ENCODE peak calls at places on chromosome 20, in nine cellular contexts. M is WTC11, V is HT-29, S is astrocyte of the cerebellum, C is globus pallidus, R is hippocampal formation, T is iris pigment epithelial cell, G is retinal pigment epithelial cell, H is IMR-90. F is an unnamed sample.

GRCh38 chr20:23115823-23116222 is 29.7 kb upstream of the CD93 start:
- DNase-seq in M (no peak), V (no peak), S (no peak), C (no peak), R (no peak), T (peak; percentile 38), G (no peak), H (no peak), F (no peak)

GRCh38 chr20:47066484-47067270 is 172.0 kb downstream of the EYA2 start:
- DNase-seq in M (no peak), V (no peak), S (no peak), C (no peak), R (no peak), T (peak; percentile 89), G (no peak), H (peak; percentile 91), F (no peak)

GRCh38 chr20:1272368-1273155 is 6.5 kb downstream of the SNPH start:
- DNase-seq in M (no peak), V (no peak), S (no peak), C (peak; percentile 37), R (no peak), T (no peak), G (no peak), H (no peak), F (no peak)

GRCh38 chr20:45105317-45105716 is 4.4 kb upstream of the KCNS1 start:
- DNase-seq in M (no peak), V (no peak), S (no peak), C (no peak), R (no peak), T (no peak), G (no peak), H (no peak), F (no peak)

GRCh38 chr20:46357030-46357514 is 48.8 kb upstream of the CDH22 start:
- DNase-seq in M (no peak), V (no peak), S (no peak), C (no peak), R (no peak), T (no peak), G (no peak), H (no peak), F (no peak)

GRCh38 chr20:22248052-22248667 is 336.2 kb downstream of the FOXA2 start:
- DNase-seq in M (peak; percentile 49), V (peak; percentile 48), S (no peak), C (no peak), R (no peak), T (peak; percentile 1), G (no peak), H (no peak), F (no peak)

GRCh38 chr20:47799116-47799715 is 13.9 kb upstream of the SULF2 start:
- DNase-seq in M (no peak), V (peak; percentile 79), S (no peak), C (no peak), R (no peak), T (no peak), G (no peak), H (no peak), F (no peak)

GRCh38 chr20:33516882-33517281 is 27.0 kb downstream of the CBFA2T2 start:
- DNase-seq in M (no peak), V (no peak), S (no peak), C (no peak), R (no peak), T (peak; percentile 26), G (no peak), H (peak; percentile 11), F (no peak)

GRCh38 chr20:33411136-33411690 is 9.9 kb upstream of the CDK5RAP1 start:
- DNase-seq in M (no peak), V (no peak), S (no peak), C (no peak), R (peak; percentile 42), T (no peak), G (no peak), H (no peak), F (no peak)

GRCh38 chr20:38167851-38168760 is 3.0 kb upstream of the TGM2 start:
- DNase-seq in M (no peak), V (peak; percentile 74), S (peak; percentile 77), C (no peak), R (no peak), T (peak; percentile 81), G (peak; percentile 68), H (peak; percentile 96), F (no peak)

GRCh38 chr20:8527998-8528397 is 395.9 kb downstream of the PLCB1 start:
- DNase-seq in M (no peak), V (no peak), S (peak; percentile 57), C (no peak), R (no peak), T (peak; percentile 90), G (no peak), H (peak; percentile 95), F (no peak)

GRCh38 chr20:33132858-33133615 is 34.9 kb upstream of the BPIFA2 start:
- DNase-seq in M (peak; percentile 21), V (no peak), S (no peak), C (no peak), R (no peak), T (no peak), G (no peak), H (no peak), F (no peak)

GRCh38 chr20:23629017-23629541 is 8.7 kb downstream of the CST3 start:
- DNase-seq in M (no peak), V (peak; percentile 88), S (peak; percentile 62), C (no peak), R (no peak), T (peak; percentile 85), G (peak; percentile 77), H (peak; percentile 69), F (no peak)

GRCh38 chr20:57655812-57656161 is 35.6 kb upstream of the ZBP1 start:
- DNase-seq in M (peak; percentile 4), V (no peak), S (no peak), C (no peak), R (no peak), T (no peak), G (no peak), H (no peak), F (no peak)

GRCh38 chr20:22745194-22745500 is 160.8 kb upstream of the FOXA2 start:
- DNase-seq in M (no peak), V (no peak), S (no peak), C (no peak), R (no peak), T (no peak), G (no peak), H (no peak), F (no peak)

GRCh38 chr20:38635721-38636285 is 34.2 kb downstream of the ARHGAP40 start:
- DNase-seq in M (no peak), V (no peak), S (no peak), C (no peak), R (no peak), T (peak; percentile 66), G (no peak), H (peak; percentile 32), F (no peak)

GRCh38 chr20:55057779-55058415 is 582.5 kb downstream of the DOK5 start:
- DNase-seq in M (no peak), V (peak; percentile 8), S (no peak), C (no peak), R (no peak), T (no peak), G (no peak), H (no peak), F (no peak)

GRCh38 chr20:64226686-64227576 is 28.6 kb upstream of the PCMTD2 start:
- DNase-seq in M (no peak), V (no peak), S (no peak), C (no peak), R (no peak), T (no peak), G (no peak), H (no peak), F (no peak)

GRCh38 chr20:50815162-50815989 is 20.5 kb downstream of the BCAS4 start:
- DNase-seq in M (no peak), V (no peak), S (no peak), C (no peak), R (no peak), T (peak; percentile 75), G (no peak), H (peak; percentile 92), F (peak; percentile 79)

GRCh38 chr20:45792513-45793118 is 862 bp downstream of the DNTTIP1 start:
- DNase-seq in M (no peak), V (peak; percentile 33), S (no peak), C (no peak), R (no peak), T (no peak), G (no peak), H (no peak), F (no peak)

GRCh38 chr20:10553326-10553984 is 118.3 kb downstream of the SLX4IP start:
- DNase-seq in M (peak; percentile 64), V (peak; percentile 84), S (peak; percentile 73), C (peak; percentile 49), R (peak; percentile 52), T (peak; percentile 76), G (no peak), H (peak; percentile 82), F (peak; percentile 64)

GRCh38 chr20:31587545-31588389 is 17.3 kb upstream of the ID1 start:
- DNase-seq in M (no peak), V (peak; percentile 40), S (no peak), C (no peak), R (no peak), T (peak; percentile 35), G (no peak), H (no peak), F (no peak)

GRCh38 chr20:25227317-25227831 is 20.5 kb upstream of the PYGB start:
- DNase-seq in M (no peak), V (no peak), S (no peak), C (no peak), R (no peak), T (peak; percentile 74), G (no peak), H (peak; percentile 40), F (no peak)

GRCh38 chr20:45921618-45922189 is 9.7 kb upstream of the PLTP start:
- DNase-seq in M (no peak), V (no peak), S (no peak), C (no peak), R (no peak), T (no peak), G (no peak), H (peak; percentile 30), F (no peak)

GRCh38 chr20:38115205-38115604 is 49.9 kb downstream of the TGM2 start:
- DNase-seq in M (no peak), V (no peak), S (no peak), C (no peak), R (no peak), T (no peak), G (no peak), H (no peak), F (no peak)